ENCODE peak calls at places on chromosomes 6 and 20, in ten cellular contexts. Q is fibroblast of lung, U is neural progenitor cell, L is IMR-90, P is endothelial cell of umbilical vein, V is GM12878, I is mammary epithelial cell, K is HCT116, S is PC-3, D is MM.1S. T is an unnamed sample. For H3K27me3 and H3K9me3, the result is how much of the 10 kb centered on the place peaks cover.

GRCh38 chr6:138815797-138816528 is 20.1 kb downstream of the ECT2L start:
- DNase-seq in Q (peak), P (peak), U (peak), S (peak), V (no peak), K (peak), D (peak), L (peak), I (peak), T (peak)

GRCh38 chr20:23349338-23350006 is 1.1 kb upstream of the NXT1 start:
- DNase-seq in L (no peak), U (peak), D (no peak), K (no peak), I (no peak), P (no peak), V (no peak), S (peak), Q (no peak), T (peak)

GRCh38 chr20:23497458-23498026 is 6.6 kb downstream of the CST8 start:
- DNase-seq in Q (no peak), D (no peak), U (no peak), K (no peak), P (no peak), L (no peak), S (no peak), V (peak), I (peak), T (no peak)

GRCh38 chr6:30598912-30599624 is 18.0 kb downstream of the PPP1R10 start:
- DNase-seq in S (no peak), Q (no peak), U (no peak), K (no peak), L (no peak), D (no peak), V (no peak), I (no peak), P (no peak), T (no peak)

GRCh38 chr6:96279084-96279483 is 242.5 kb upstream of the UFL1 start:
- DNase-seq in I (no peak), L (no peak), D (no peak), V (no peak), S (no peak), K (no peak), P (no peak), Q (no peak), U (no peak), T (no peak)

GRCh38 chr6:29678114-29678513 is 2.8 kb downstream of the ZFP57 start:
- DNase-seq in D (no peak), U (no peak), I (peak), S (peak), L (no peak), P (no peak), Q (no peak), K (no peak), V (no peak), T (no peak)

GRCh38 chr6:3337521-3338350 is 79.0 kb downstream of the PSMG4 start:
- DNase-seq in D (no peak), I (no peak), L (peak), U (no peak), P (peak), K (no peak), V (no peak), Q (peak), S (peak), T (no peak)

GRCh38 chr6:25962368-25963127 is at the start of gene TRIM38:
- DNase-seq in V (peak), P (peak), D (peak), K (peak), S (peak), U (no peak), Q (peak), L (peak), I (peak), T (peak)

GRCh38 chr20:22757424-22758189 is 173.2 kb upstream of the FOXA2 start:
- DNase-seq in P (no peak), V (no peak), L (no peak), K (no peak), I (no peak), U (no peak), D (no peak), Q (no peak), S (no peak), T (no peak)

GRCh38 chr6:21748343-21749063 is 155.0 kb downstream of the SOX4 start:
- DNase-seq in U (no peak), Q (peak), I (peak), V (no peak), K (no peak), S (peak), D (no peak), P (no peak), L (peak), T (no peak)

GRCh38 chr6:42007753-42008528 is 42.4 kb upstream of the TAF8 start:
- DNase-seq in Q (no peak), P (no peak), L (no peak), V (no peak), D (no peak), S (no peak), K (no peak), I (no peak), U (no peak), T (no peak)

GRCh38 chr20:60899320-60899719 is 352.7 kb upstream of the CDH4 start:
- DNase-seq in V (no peak), K (no peak), D (no peak), S (no peak), Q (no peak), P (no peak), U (no peak), I (no peak), L (no peak), T (no peak)

DNA sequence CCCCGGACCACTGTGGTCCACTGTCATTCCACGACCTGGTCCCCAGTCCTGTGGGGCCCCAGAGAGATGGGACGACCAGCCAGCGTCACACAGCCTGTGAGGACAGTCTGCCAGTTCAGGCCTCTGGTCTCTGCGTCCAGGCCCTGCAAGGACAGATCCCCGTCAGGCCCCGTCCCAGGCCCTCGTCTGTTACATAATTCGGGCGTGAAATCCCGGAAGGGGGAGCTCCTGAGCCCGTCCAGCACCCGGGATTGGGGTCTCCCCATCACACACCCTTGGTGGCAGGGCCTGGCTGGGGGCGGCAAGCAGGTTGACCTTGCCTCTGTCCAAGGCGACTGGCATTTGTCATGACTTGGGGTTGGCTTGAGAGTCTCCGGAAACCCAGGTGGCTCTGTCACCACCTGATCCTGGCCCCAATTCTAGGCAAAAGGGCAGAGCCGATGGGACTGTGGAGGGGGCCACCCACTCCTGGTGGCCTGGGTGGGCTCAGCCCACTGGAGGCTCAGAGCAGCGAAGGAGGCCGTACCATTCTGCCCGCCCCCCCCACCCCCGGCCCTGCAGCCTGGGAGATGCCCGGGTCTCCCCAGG is 73.8 kb upstream of the GATA5 start:
- DNase-seq in L (no peak), U (peak), K (no peak), Q (no peak), V (no peak), D (no peak), I (no peak), P (no peak), S (no peak), T (no peak)
- H3K27me3 ChIP-seq in L (half or more), U (half or more), K (under half), Q (under half), V (under half), D (half or more), I (under half), P (under half), S (under half), T (under half)

DNA sequence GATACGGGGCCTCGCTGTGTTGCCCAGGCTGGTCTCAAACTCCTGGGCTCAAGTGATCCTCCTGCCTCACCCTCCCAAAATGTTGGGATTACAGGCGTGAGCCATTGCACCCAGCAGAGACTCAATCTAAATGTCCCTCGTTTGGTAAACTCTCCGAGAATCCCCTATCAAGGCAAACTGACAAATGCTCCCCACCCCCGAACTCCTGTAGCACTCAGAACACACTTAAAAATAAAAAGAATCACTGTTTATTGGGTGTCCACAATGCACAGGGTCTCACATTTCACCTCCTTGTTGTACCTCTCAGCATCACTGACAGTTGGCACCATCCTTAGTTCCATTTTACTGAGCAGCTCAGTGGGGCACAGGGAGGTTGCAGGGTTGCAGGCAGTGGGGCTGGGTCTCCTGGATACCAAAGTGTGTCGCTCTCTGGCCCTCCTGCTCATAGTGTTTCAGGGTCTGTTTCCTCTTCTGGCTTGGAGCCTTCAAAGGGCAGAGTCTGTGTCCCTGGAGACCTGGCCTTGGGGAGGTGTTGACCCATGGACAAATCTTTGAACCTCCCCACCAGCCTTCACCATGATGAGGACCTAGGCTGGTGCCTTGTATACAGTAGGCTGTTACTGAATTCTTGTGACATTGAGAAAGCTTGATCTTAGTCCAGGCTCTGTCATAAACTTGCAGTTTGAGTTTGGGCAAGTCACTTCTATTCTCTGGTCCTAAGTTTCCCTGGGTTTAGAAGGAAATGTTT is 8.6 kb upstream of the SRC start:
- DNase-seq in I (no peak), K (no peak), P (no peak), D (no peak), Q (no peak), V (no peak), S (no peak), L (no peak), U (no peak), T (no peak)
- H3K9ac ChIP-seq in I (no peak), K (no peak), P (no peak), D (no peak), Q (no peak), V (peak), S (no peak), L (no peak), U (no peak), T (no peak)

GRCh38 chr20:56163806-56164205 is 84.7 kb upstream of the MC3R start:
- DNase-seq in Q (no peak), P (no peak), S (no peak), U (no peak), L (no peak), I (no peak), D (no peak), V (no peak), K (no peak), T (no peak)

GRCh38 chr20:56160956-56161355 is 87.6 kb upstream of the MC3R start:
- DNase-seq in S (no peak), U (no peak), Q (no peak), V (no peak), P (no peak), I (no peak), L (no peak), K (no peak), D (no peak), T (no peak)

GRCh38 chr20:56171087-56172012 is 77.2 kb upstream of the MC3R start:
- DNase-seq in P (no peak), D (peak), U (peak), L (no peak), Q (no peak), V (no peak), S (peak), I (peak), K (no peak), T (no peak)

GRCh38 chr20:56166781-56167465 is 81.6 kb upstream of the MC3R start:
- DNase-seq in Q (no peak), U (no peak), S (peak), L (no peak), I (no peak), D (no peak), P (no peak), V (no peak), K (no peak), T (no peak)
- H3K9me3 ChIP-seq in Q (under half), U (under half), S (under half), L (under half), I (under half), D (under half), P (under half), V (under half), K (under half), T (under half)

GRCh38 chr6:1614448-1614766 is 4.7 kb downstream of the FOXC1 start:
- DNase-seq in V (no peak), Q (no peak), D (no peak), I (no peak), P (no peak), L (no peak), K (no peak), U (peak), S (no peak), T (no peak)
- H3K27me3 ChIP-seq in V (under half), Q (under half), D (under half), I (under half), P (under half), L (under half), K (under half), U (half or more), S (under half), T (half or more)

GRCh38 chr20:63712191-63712590 is 4.4 kb downstream of the ZGPAT start:
- DNase-seq in V (no peak), S (no peak), D (no peak), I (no peak), L (no peak), Q (no peak), P (no peak), K (no peak), U (no peak), T (no peak)
- H3K9ac ChIP-seq in V (no peak), S (no peak), D (no peak), I (no peak), L (no peak), Q (no peak), P (no peak), K (no peak), U (no peak), T (no peak)

GRCh38 chr20:29876911-29877285 is 1380.6 kb upstream of the DEFB115 start:
- DNase-seq in D (no peak), Q (no peak), S (no peak), U (no peak), V (no peak), K (no peak), P (no peak), L (no peak), I (no peak), T (no peak)
- H3K9me3 ChIP-seq in D (under half), Q (under half), S (under half), U (under half), V (under half), K (under half), P (under half), L (under half), I (under half), T (under half)